ENCODE peak calls at places on chromosomes 4 and X, in four cellular contexts. P, L, E and W are unnamed samples.

GRCh38 chrX:34918856-34919255 is 23.7 kb upstream of the FAM47B start:
- DNase-seq in E (peak), L (no peak), P (no peak), W (no peak)

GRCh38 chr4:151417766-151418376 is 8.9 kb downstream of the FHIP1A start:
- DNase-seq in L (no peak), E (no peak), P (no peak), W (no peak)

GRCh38 chrX:103685396-103685795 is 1.1 kb downstream of the MORF4L2 start:
- DNase-seq in E (no peak), P (no peak), L (no peak), W (no peak)

GRCh38 chrX:17369294-17369693 is 5.7 kb upstream of the NHS start:
- DNase-seq in P (no peak), L (no peak), E (no peak), W (no peak)

GRCh38 chr4:170014359-170015008 is 11.7 kb downstream of the MFAP3L start:
- DNase-seq in L (no peak), P (no peak), E (no peak), W (peak)

GRCh38 chrX:94695910-94696309 is 1021.9 kb downstream of the FAM133A start:
- DNase-seq in L (no peak), P (no peak), E (no peak), W (no peak)

GRCh38 chr4:52619591-52619931 is 39.5 kb downstream of the USP46 start:
- DNase-seq in L (no peak), P (no peak), E (no peak), W (no peak)

GRCh38 chr4:117596917-117597316 is 437.4 kb upstream of the NDST3 start:
- DNase-seq in L (no peak), P (no peak), E (no peak), W (no peak)

GRCh38 chr4:158996669-158997074 is 106.2 kb upstream of the RAPGEF2 start:
- DNase-seq in L (no peak), P (no peak), E (no peak), W (peak)

GRCh38 chrX:39203427-39203826 is 402.2 kb downstream of the MID1IP1 start:
- DNase-seq in L (no peak), E (no peak), P (no peak), W (no peak)

GRCh38 chrX:44306336-44306735 is 37.1 kb downstream of the EFHC2 start:
- DNase-seq in P (no peak), E (peak), L (no peak), W (peak)

GRCh38 chr4:173930329-173930967 is 353.0 kb downstream of the FBXO8 start:
- DNase-seq in P (no peak), E (no peak), L (no peak), W (no peak)

GRCh38 chr4:54100607-54101189 is 735 bp downstream of the GSX2 start:
- DNase-seq in P (peak), E (no peak), L (no peak), W (no peak)

GRCh38 chr4:101169044-101170014 is 178.0 kb downstream of the PPP3CA start:
- DNase-seq in L (no peak), E (peak), P (peak), W (no peak)

GRCh38 chr4:141409556-141409955 is 188.9 kb downstream of the ZNF330 start:
- DNase-seq in P (no peak), E (no peak), L (no peak), W (no peak)

GRCh38 chr4:80814266-80814665 is 216.2 kb upstream of the BMP3 start:
- DNase-seq in E (no peak), P (no peak), L (no peak), W (no peak)

GRCh38 chr4:37644962-37645361 is 41.2 kb downstream of the RELL1 start:
- DNase-seq in L (no peak), P (no peak), E (no peak), W (peak)

GRCh38 chr4:88705805-88706518 is 8.3 kb upstream of the NAP1L5 start:
- DNase-seq in E (no peak), L (no peak), P (no peak), W (no peak)

GRCh38 chrX:41085883-41086626 is 810 bp downstream of the USP9X start:
- DNase-seq in P (peak), L (no peak), E (peak), W (no peak)

GRCh38 chr4:112752061-112752460 is 115.1 kb downstream of the LARP7 start:
- DNase-seq in E (no peak), L (no peak), P (no peak), W (no peak)

GRCh38 chr4:38414410-38414809 is 249.6 kb upstream of the KLF3 start:
- DNase-seq in L (no peak), E (no peak), P (no peak), W (no peak)

GRCh38 chr4:168384437-168385141 is 66.0 kb upstream of the DDX60 start:
- DNase-seq in L (no peak), P (no peak), E (no peak), W (no peak)

GRCh38 chr4:157076578-157076947 is 613 bp downstream of the GLRB start:
- DNase-seq in P (no peak), E (peak), L (no peak), W (no peak)

GRCh38 chr4:42655921-42656735 is 777 bp downstream of the ATP8A1 start:
- DNase-seq in L (no peak), E (peak), P (peak), W (no peak)

GRCh38 chr4:143616771-143617170 is 83.7 kb downstream of the FREM3 start:
- DNase-seq in E (no peak), P (no peak), L (no peak), W (no peak)

GRCh38 chr4:39710098-39710896 is 12.4 kb downstream of the UBE2K start:
- DNase-seq in P (no peak), L (no peak), E (no peak), W (no peak)

GRCh38 chr4:17030543-17030942 is 132.1 kb upstream of the LDB2 start:
- DNase-seq in E (no peak), L (no peak), P (no peak), W (peak)

GRCh38 chr4:10336471-10336870 is 120.8 kb downstream of the ZNF518B start:
- DNase-seq in E (no peak), P (no peak), L (no peak), W (no peak)

GRCh38 chr4:153511104-153511503 is 44.9 kb downstream of the TMEM131L start:
- DNase-seq in L (no peak), P (no peak), E (no peak), W (no peak)

GRCh38 chr4:87543835-87544461 is 14.8 kb upstream of the SPARCL1 start:
- DNase-seq in P (no peak), E (peak), L (no peak), W (peak)

GRCh38 chrX:155048997-155049619 is 21.8 kb downstream of the CMC4 start:
- DNase-seq in L (no peak), P (peak), E (peak), W (no peak)

GRCh38 chr4:145481164-145481941 is at the start of gene SMAD1:
- DNase-seq in P (no peak), E (peak), L (peak), W (peak)

GRCh38 chr4:38310446-38311043 is 350.3 kb downstream of the PTTG2 start:
- DNase-seq in E (no peak), P (peak), L (no peak), W (no peak)

GRCh38 chr4:4506961-4507360 is 34.9 kb downstream of the STX18 start:
- DNase-seq in P (no peak), E (no peak), L (no peak), W (no peak)

GRCh38 chrX:71910526-71911022 is at the start of gene NHSL2:
- DNase-seq in E (peak), P (no peak), L (no peak), W (no peak)

GRCh38 chrX:11478036-11478435 is 184.8 kb downstream of the AMELX start:
- DNase-seq in E (no peak), L (no peak), P (no peak), W (peak)

GRCh38 chr4:87038837-87039715 is 104.3 kb downstream of the AFF1 start:
- DNase-seq in L (peak), E (peak), P (no peak), W (peak)